ENCODE peak calls at places on chromosomes 2 and 18, in six cellular contexts. Y is ascending aorta, T is heart right ventricle, L is astrocyte, M is AG04449, B is kidney. J is an unnamed sample.

GRCh38 chr2:45612265-45612664 is 1.2 kb upstream of the SRBD1 start:
- DNase-seq in Y (no peak), M (no peak), B (no peak), T (no peak), L (no peak), J (no peak)

GRCh38 chr2:201235865-201236811 is 24.2 kb upstream of the CASP8 start:
- DNase-seq in T (peak), L (peak), M (peak), B (no peak), Y (no peak), J (no peak)

GRCh38 chr2:50948691-50949090 is 83.2 kb downstream of the NRXN1 start:
- DNase-seq in M (no peak), Y (no peak), L (no peak), T (no peak), B (no peak), J (no peak)

GRCh38 chr2:72148975-72149555 is 1.4 kb upstream of the CYP26B1 start:
- DNase-seq in T (peak), B (peak), L (no peak), Y (no peak), M (no peak), J (no peak)

GRCh38 chr2:53865264-53865663 is 5.5 kb upstream of the GPR75 start:
- DNase-seq in L (no peak), T (no peak), B (no peak), M (no peak), Y (no peak), J (no peak)

GRCh38 chr18:10526211-10526949 is 553 bp downstream of the NAPG start:
- DNase-seq in L (peak), M (no peak), B (peak), T (peak), Y (no peak), J (no peak)

GRCh38 chr2:100747996-100748615 is 71.8 kb upstream of the NPAS2 start:
- DNase-seq in Y (no peak), T (no peak), B (no peak), L (no peak), M (no peak), J (no peak)

GRCh38 chr2:204625135-204625534 is 79.9 kb downstream of the PARD3B start:
- DNase-seq in L (peak), M (no peak), B (no peak), T (no peak), Y (no peak), J (no peak)

GRCh38 chr2:204012081-204012653 is 75.6 kb downstream of the ICOS start:
- DNase-seq in L (no peak), B (no peak), Y (no peak), T (no peak), M (no peak), J (no peak)

GRCh38 chr2:220320326-220320725 is 692.9 kb downstream of the SLC4A3 start:
- DNase-seq in M (peak), L (no peak), T (no peak), Y (no peak), B (no peak), J (no peak)

GRCh38 chr18:34990571-34990970 is 50.6 kb upstream of the MAPRE2 start:
- DNase-seq in Y (no peak), T (no peak), B (no peak), L (peak), M (no peak), J (no peak)

GRCh38 chr2:118940486-118941120 is 1.4 kb upstream of the MARCO start:
- DNase-seq in L (no peak), Y (peak), B (no peak), M (no peak), T (peak), J (no peak)

GRCh38 chr2:20322527-20323300 is 27.9 kb downstream of the PUM2 start:
- DNase-seq in L (no peak), T (no peak), M (no peak), B (peak), Y (no peak), J (no peak)

GRCh38 chr2:20330202-20330601 is 20.4 kb downstream of the PUM2 start:
- DNase-seq in M (no peak), Y (no peak), L (no peak), B (no peak), T (no peak), J (no peak)

GRCh38 chr2:20327370-20327769 is 23.3 kb downstream of the PUM2 start:
- DNase-seq in L (no peak), B (no peak), T (no peak), M (no peak), Y (no peak), J (no peak)

DNA sequence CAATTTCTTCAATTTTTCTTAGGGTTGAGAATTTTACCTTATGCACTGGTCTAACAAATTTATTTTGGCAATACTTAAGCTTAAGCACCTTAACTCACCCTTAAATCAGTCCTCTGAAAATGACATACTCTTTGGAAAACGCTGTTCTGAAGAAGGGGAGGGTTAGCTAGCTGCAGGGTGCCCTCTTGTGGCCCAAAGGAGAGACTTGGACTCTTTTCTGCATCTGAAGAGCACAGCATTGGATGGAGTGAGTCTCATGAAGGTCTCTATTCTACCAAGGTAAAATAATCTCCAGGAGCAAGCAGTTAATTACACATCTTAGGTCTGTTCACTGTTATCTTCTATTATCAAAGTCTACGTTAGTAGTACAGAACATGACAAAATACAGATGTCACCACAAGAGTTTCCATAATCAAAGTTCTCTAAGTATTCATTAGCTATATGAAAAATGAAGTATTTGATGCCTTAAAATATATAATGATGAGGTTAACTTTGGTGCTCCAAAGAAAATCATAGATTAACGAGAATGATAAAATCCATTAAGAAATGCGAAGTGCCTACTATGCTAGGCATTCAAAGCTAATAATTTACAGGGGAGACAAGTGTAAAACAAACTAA is 24.4 kb downstream of the PUM2 start:
- DNase-seq in Y (no peak), M (no peak), T (no peak), L (peak), B (peak), J (no peak)
- TF ChIP-seq CTCF in Y (peak), M (peak), T (peak), L (peak), B (peak), J (peak)

GRCh38 chr2:224158061-224158460 is 119.0 kb upstream of the SERPINE2 start:
- DNase-seq in T (no peak), B (no peak), L (no peak), M (no peak), Y (no peak), J (no peak)
- H3K4me3 ChIP-seq in T (no peak), B (no peak), L (no peak), M (no peak), Y (no peak), J (no peak)

GRCh38 chr2:74544634-74545033 is 9.1 kb downstream of the LOXL3 start:
- DNase-seq in M (no peak), Y (no peak), T (no peak), B (no peak), L (no peak), J (no peak)
- TF ChIP-seq CTCF in M (no peak), Y (no peak), T (no peak), B (no peak), L (no peak), J (peak)

DNA sequence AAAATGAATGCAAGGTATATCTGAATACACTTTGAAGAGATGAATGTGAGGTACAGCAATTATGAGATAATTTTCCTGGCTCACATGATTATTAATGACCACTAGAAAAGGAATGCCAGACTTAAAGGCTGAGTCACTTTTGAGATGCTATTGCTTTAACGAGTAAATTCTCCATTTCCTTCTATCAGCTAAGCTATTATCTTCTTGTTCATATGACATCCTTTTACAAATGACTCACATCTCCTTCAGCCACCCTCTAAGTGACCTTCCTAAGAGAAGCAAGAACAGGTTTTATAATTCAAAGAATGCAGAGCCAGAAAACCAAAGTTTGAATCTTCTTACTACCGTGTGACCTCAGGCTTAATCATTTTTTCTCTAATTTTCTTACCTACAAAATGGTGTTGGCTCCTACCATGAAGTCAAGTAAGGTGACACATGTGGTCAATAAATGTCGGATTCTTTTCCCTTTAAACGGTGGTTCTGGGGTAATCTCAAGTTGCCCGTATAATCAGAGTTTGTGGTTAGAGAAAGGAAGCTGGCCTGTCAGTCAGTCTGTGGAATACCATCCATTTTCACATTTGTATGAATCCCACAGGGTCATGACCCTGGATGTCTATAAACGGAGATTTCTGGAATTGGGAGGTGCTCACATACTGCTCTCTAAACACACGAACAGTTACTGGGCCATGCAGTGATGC is 184.0 kb upstream of the PID1 start:
- DNase-seq in T (no peak), L (peak), B (no peak), Y (no peak), M (peak), J (no peak)
- H3K4me3 ChIP-seq in T (no peak), L (no peak), B (no peak), Y (no peak), M (no peak), J (no peak)

J was measured in epithelial cell of proximal tubule.